ENCODE peak calls at places on chromosomes 13 and 19, in eight cellular contexts. N, F, G, Y, I, Z, P and X are unnamed samples.

GRCh38 chr19:38617764-38618589 is at the start of gene MAP4K1:
- DNase-seq in F (peak; percentile 59), Y (no peak), G (peak; percentile 70), I (no peak), N (no peak), Z (peak; percentile 67), P (peak; percentile 52), X (no peak)

GRCh38 chr13:45500492-45501174 is 35.9 kb downstream of the COG3 start:
- DNase-seq in I (peak; percentile 76), P (no peak), N (no peak), Z (no peak), Y (no peak), G (no peak), F (no peak), X (no peak)

GRCh38 chr19:15280048-15280725 is 47.9 kb upstream of the EPHX3 start:
- DNase-seq in I (no peak), G (no peak), Z (no peak), F (no peak), N (no peak), Y (no peak), P (no peak), X (no peak)

GRCh38 chr13:84946144-84946543 is 853.1 kb downstream of the SLITRK6 start:
- DNase-seq in P (no peak), F (no peak), Y (no peak), Z (no peak), I (no peak), N (no peak), G (no peak), X (no peak)

GRCh38 chr13:113058988-113059850 is 46.4 kb upstream of the F7 start:
- DNase-seq in G (no peak), P (no peak), N (no peak), Z (no peak), Y (no peak), I (no peak), F (no peak), X (no peak)

GRCh38 chr13:70384156-70384555 is 275.9 kb upstream of the KLHL1 start:
- DNase-seq in I (no peak), G (no peak), N (no peak), F (no peak), P (no peak), Z (no peak), Y (no peak), X (no peak)

GRCh38 chr13:60001892-60002291 is 161.8 kb downstream of the DIAPH3 start:
- DNase-seq in Y (no peak), P (no peak), G (no peak), N (no peak), F (no peak), I (no peak), Z (no peak), X (no peak)

GRCh38 chr19:5837768-5838364 is 1.6 kb downstream of the FUT6 start:
- DNase-seq in I (no peak), N (peak; percentile 45), P (no peak), Z (no peak), Y (no peak), F (no peak), G (no peak), X (no peak)

GRCh38 chr13:113083402-113084061 is 22.1 kb upstream of the F7 start:
- DNase-seq in G (peak; percentile 82), Z (no peak), P (no peak), N (no peak), F (no peak), I (no peak), Y (no peak), X (peak; percentile 17)